ENCODE peak calls at places on chromosomes 6 and 20, in seven cellular contexts. C is sigmoid colon, L is GM23338, X is breast epithelium, E is HepG2, A is endothelial cell of umbilical vein, J is transverse colon. K is an unnamed sample.

GRCh38 chr6:70376628-70377027 is 36.7 kb upstream of the FAM135A start:
- DNase-seq in A (no peak), L (no peak), X (no peak), C (no peak), E (no peak), J (no peak), K (no peak)

GRCh38 chr20:40268321-40269075 is 420.5 kb downstream of the MAFB start:
- DNase-seq in X (no peak), A (no peak), J (no peak), L (peak; percentile 59), E (no peak), C (no peak), K (no peak)

GRCh38 chr6:131309437-131309836 is 174.2 kb downstream of the AKAP7 start:
- DNase-seq in A (no peak), C (no peak), L (no peak), X (no peak), J (no peak), E (no peak), K (no peak)

GRCh38 chr6:53411451-53411850 is 62.7 kb upstream of the ELOVL5 start:
- DNase-seq in L (peak; percentile 17), C (no peak), E (no peak), A (no peak), X (no peak), J (no peak), K (no peak)

GRCh38 chr6:68159433-68159832 is 475.6 kb upstream of the ADGRB3 start:
- DNase-seq in A (no peak), X (no peak), L (no peak), J (no peak), C (no peak), E (no peak), K (no peak)

GRCh38 chr6:62390413-62390812 is 104.4 kb upstream of the KHDRBS2 start:
- DNase-seq in X (no peak), C (no peak), A (no peak), E (no peak), L (no peak), J (no peak), K (no peak)

GRCh38 chr6:95686858-95687257 is 109.5 kb downstream of the MANEA start:
- DNase-seq in E (no peak), X (no peak), J (no peak), L (no peak), C (no peak), A (no peak), K (no peak)

GRCh38 chr20:16107172-16107870 is 465.9 kb downstream of the KIF16B start:
- DNase-seq in A (no peak), L (no peak), X (no peak), E (no peak), C (no peak), J (no peak), K (no peak)

GRCh38 chr6:147808631-147809030 is 300.1 kb downstream of the SAMD5 start:
- DNase-seq in L (no peak), C (no peak), X (no peak), J (no peak), A (no peak), E (no peak), K (no peak)

GRCh38 chr6:32424584-32424983 is 15.1 kb upstream of the HLA-DRA start:
- DNase-seq in A (no peak), E (no peak), C (no peak), L (no peak), X (no peak), J (no peak), K (no peak)

GRCh38 chr6:52555531-52556228 is 21.2 kb downstream of the TRAM2 start:
- DNase-seq in L (no peak), C (no peak), A (no peak), J (no peak), E (no peak), X (no peak), K (no peak)

GRCh38 chr6:20838113-20838512 is 303.9 kb downstream of the CDKAL1 start:
- DNase-seq in A (no peak), C (no peak), L (no peak), J (no peak), E (no peak), X (no peak), K (no peak)

GRCh38 chr20:13284830-13285229 is 63.8 kb downstream of the ISM1 start:
- DNase-seq in A (no peak), X (no peak), C (no peak), L (no peak), E (no peak), J (no peak), K (no peak)

DNA sequence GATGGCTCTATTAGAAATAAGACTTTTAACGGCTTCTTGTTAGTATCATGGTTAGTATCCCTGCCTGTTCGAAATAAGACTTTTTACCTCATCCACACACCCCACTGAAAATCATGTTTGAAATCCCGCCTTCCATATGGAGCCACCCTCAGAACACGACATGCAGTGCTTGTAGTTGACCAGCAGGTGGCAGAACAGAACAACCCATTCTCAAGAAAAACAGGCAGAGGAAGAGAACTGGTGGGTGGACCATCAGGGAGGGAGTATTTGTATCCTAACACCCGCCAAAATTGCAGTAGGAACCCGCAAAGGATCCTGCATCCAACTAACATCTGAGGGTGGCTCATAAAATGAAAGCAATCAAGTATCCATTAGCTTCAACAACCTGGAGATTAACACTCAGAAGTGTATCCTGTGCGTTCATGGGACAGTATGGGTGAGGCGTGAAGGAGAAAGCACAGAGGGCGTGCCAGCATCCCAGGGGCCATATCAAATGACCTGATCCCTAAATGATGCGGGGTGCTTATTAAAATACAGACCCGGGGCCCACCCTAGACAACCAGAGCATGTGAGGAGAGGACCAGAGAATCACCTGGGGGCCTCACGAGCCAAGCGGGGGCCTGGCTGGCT is 89.6 kb upstream of the NHSL1 start:
- DNase-seq in A (peak; percentile 78), E (peak; percentile 80), C (peak; percentile 70), J (peak; percentile 52), L (peak; percentile 87), X (peak; percentile 47), K (peak; percentile 47)
- TF ChIP-seq POLR2AphosphoS5 in A (no peak), E (no peak), C (no peak), J (no peak), L (no peak), X (no peak), K (no peak)

GRCh38 chr20:50001784-50002311 is 19.1 kb downstream of the SNAI1 start:
- DNase-seq in J (no peak), A (no peak), C (no peak), X (no peak), L (no peak), E (no peak), K (no peak)

GRCh38 chr20:50003253-50003656 is 20.5 kb downstream of the SNAI1 start:
- DNase-seq in A (no peak), L (no peak), X (no peak), C (no peak), E (no peak), J (no peak), K (no peak)

GRCh38 chr20:50004175-50004574 is 21.4 kb downstream of the SNAI1 start:
- DNase-seq in A (no peak), L (no peak), J (no peak), E (no peak), C (no peak), X (no peak), K (no peak)

GRCh38 chr20:49995586-49995985 is 12.8 kb downstream of the SNAI1 start:
- DNase-seq in L (no peak), C (no peak), E (no peak), J (no peak), X (no peak), A (no peak), K (no peak)

GRCh38 chr20:49999329-49999728 is 16.5 kb downstream of the SNAI1 start:
- DNase-seq in X (no peak), J (no peak), L (no peak), A (no peak), C (no peak), E (no peak), K (no peak)
- H3K4me3 ChIP-seq in X (no peak overlapping the region), J (no peak overlapping the region), L (no peak overlapping the region), A (no peak overlapping the region), C (no peak overlapping the region), E (no peak overlapping the region), K (no peak overlapping the region)

GRCh38 chr6:116461563-116462507 is 660 bp downstream of the CALHM6 start:
- DNase-seq in A (peak; percentile 49), C (peak; percentile 65), J (peak; percentile 29), X (no peak), E (no peak), L (peak; percentile 91), K (peak; percentile 91)
- TF ChIP-seq POLR2AphosphoS5 in A (no peak), C (no peak), J (no peak), X (no peak), E (no peak), L (no peak), K (no peak)

DNA sequence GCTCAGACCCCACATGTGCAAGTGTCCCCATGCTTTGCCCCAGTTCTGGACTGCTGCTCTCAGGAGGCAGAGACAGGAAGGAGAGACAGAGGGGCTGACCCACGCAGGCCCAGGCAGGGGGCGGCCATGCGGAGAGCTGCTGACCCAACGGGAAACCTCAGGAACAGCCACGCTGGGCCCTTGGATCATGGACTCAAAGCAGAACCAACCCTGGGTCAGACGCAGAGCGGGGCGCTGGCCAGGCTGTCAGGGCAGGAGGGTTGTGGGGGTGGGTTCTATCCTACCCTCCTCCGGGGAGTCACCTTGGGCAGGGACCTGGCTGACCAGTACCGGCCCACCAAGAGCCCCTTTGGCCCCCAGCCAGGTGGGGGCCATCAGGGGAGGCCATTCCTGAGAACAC is 2.0 kb downstream of the KCNQ2 start:
- DNase-seq in A (no peak), C (no peak), L (no peak), X (no peak), E (no peak), J (no peak), K (no peak)
- H3K4me3 ChIP-seq in A (no peak overlapping the region), C (no peak overlapping the region), L (peak overlapping the region; percentile 83), X (no peak overlapping the region), E (no peak overlapping the region), J (no peak overlapping the region), K (no peak overlapping the region)

GRCh38 chr6:10190042-10190441 is 224.8 kb downstream of the TFAP2A start:
- DNase-seq in J (no peak), X (no peak), C (no peak), A (no peak), L (no peak), E (no peak), K (no peak)
- TF ChIP-seq POLR2AphosphoS5 in J (no peak), X (no peak), C (no peak), A (no peak), L (no peak), E (no peak), K (no peak)

GRCh38 chr6:41522780-41523548 is 23.2 kb upstream of the FOXP4 start:
- DNase-seq in C (no peak), E (no peak), A (no peak), X (no peak), L (no peak), J (no peak), K (peak; percentile 43)
- H3K4me3 ChIP-seq in C (no peak overlapping the region), E (no peak overlapping the region), A (no peak overlapping the region), X (no peak overlapping the region), L (no peak overlapping the region), J (no peak overlapping the region), K (no peak overlapping the region)

GRCh38 chr6:169784941-169785340 is 33.5 kb downstream of the ERMARD start:
- DNase-seq in X (no peak), C (no peak), A (no peak), J (no peak), L (no peak), E (no peak), K (no peak)
- TF ChIP-seq POLR2AphosphoS5 in X (no peak), C (no peak), A (no peak), J (no peak), L (no peak), E (no peak), K (no peak)